ENCODE peak calls at places on chromosomes 16 and 17, in ten cellular contexts. S, M, L, R, W, Z, C, Y, J and H are unnamed samples.

GRCh38 chr17:10993126-10993525 is 155.2 kb upstream of the PIRT start:
- DNase-seq in S (no peak), M (no peak), L (no peak), R (no peak), W (no peak), Z (no peak), C (no peak), Y (no peak), J (no peak), H (no peak)

GRCh38 chr17:63786961-63787711 is 13.2 kb downstream of the DDX42 start:
- DNase-seq in S (no peak), M (no peak), L (no peak), R (no peak), W (no peak), Z (no peak), C (no peak), Y (no peak), J (no peak), H (no peak)

GRCh38 chr17:15323147-15323546 is 18.2 kb downstream of the TEKT3 start:
- DNase-seq in S (no peak), M (no peak), L (no peak), R (no peak), W (no peak), Z (no peak), C (no peak), Y (no peak), J (no peak), H (no peak)

GRCh38 chr17:27651411-27652345 is 20.7 kb downstream of the LGALS9 start:
- DNase-seq in S (peak), M (peak), L (no peak), R (peak), W (no peak), Z (no peak), C (peak), Y (peak), J (peak), H (peak)

GRCh38 chr17:14197582-14197981 is 39.1 kb downstream of the CDRT15 start:
- DNase-seq in S (peak), M (no peak), L (no peak), R (no peak), W (no peak), Z (no peak), C (no peak), Y (no peak), J (no peak), H (no peak)

GRCh38 chr16:58644765-58645487 is 15.3 kb upstream of the CNOT1 start:
- DNase-seq in S (no peak), M (no peak), L (no peak), R (no peak), W (no peak), Z (no peak), C (no peak), Y (no peak), J (no peak), H (no peak)

GRCh38 chr16:12324152-12324551 is 347.6 kb downstream of the SNX29 start:
- DNase-seq in S (no peak), M (no peak), L (no peak), R (no peak), W (no peak), Z (no peak), C (no peak), Y (no peak), J (no peak), H (no peak)

GRCh38 chr16:9596788-9597187 is 505.3 kb downstream of the HAPSTR1 start:
- DNase-seq in S (no peak), M (no peak), L (no peak), R (no peak), W (no peak), Z (no peak), C (no peak), Y (no peak), J (no peak), H (no peak)

GRCh38 chr17:65198653-65199382 is 61.6 kb downstream of the RGS9 start:
- DNase-seq in S (no peak), M (no peak), L (peak), R (peak), W (peak), Z (peak), C (no peak), Y (peak), J (no peak), H (peak)

GRCh38 chr16:55842369-55843104 is 9.6 kb upstream of the CES1 start:
- DNase-seq in S (no peak), M (no peak), L (peak), R (peak), W (no peak), Z (peak), C (no peak), Y (peak), J (no peak), H (peak)

GRCh38 chr16:2056681-2057407 is 9.1 kb downstream of the TSC2 start:
- DNase-seq in S (no peak), M (peak), L (peak), R (no peak), W (peak), Z (no peak), C (no peak), Y (peak), J (no peak), H (no peak)

GRCh38 chr17:49552070-49552751 is 23.5 kb upstream of the NXPH3 start:
- DNase-seq in S (no peak), M (no peak), L (no peak), R (no peak), W (no peak), Z (no peak), C (no peak), Y (no peak), J (no peak), H (no peak)

GRCh38 chr17:60524463-60525346 is 1.3 kb downstream of the APPBP2 start:
- DNase-seq in S (no peak), M (no peak), L (peak), R (no peak), W (no peak), Z (no peak), C (no peak), Y (peak), J (no peak), H (no peak)

GRCh38 chr16:79717324-79717848 is 116.8 kb upstream of the MAF start:
- DNase-seq in S (no peak), M (no peak), L (no peak), R (no peak), W (no peak), Z (no peak), C (no peak), Y (no peak), J (no peak), H (no peak)

GRCh38 chr16:49860593-49860992 is 4.7 kb upstream of the ZNF423 start:
- DNase-seq in S (no peak), M (no peak), L (no peak), R (no peak), W (no peak), Z (no peak), C (no peak), Y (no peak), J (no peak), H (no peak)

GRCh38 chr17:4006745-4007211 is 42.5 kb upstream of the ATP2A3 start:
- DNase-seq in S (no peak), M (no peak), L (no peak), R (no peak), W (no peak), Z (no peak), C (no peak), Y (no peak), J (peak), H (no peak)

GRCh38 chr17:57946798-57947358 is 8.3 kb downstream of the CUEDC1 start:
- DNase-seq in S (no peak), M (no peak), L (peak), R (no peak), W (no peak), Z (peak), C (no peak), Y (peak), J (peak), H (no peak)

GRCh38 chr16:13909872-13910303 is 10.1 kb upstream of the ERCC4 start:
- DNase-seq in S (no peak), M (peak), L (peak), R (no peak), W (peak), Z (no peak), C (no peak), Y (no peak), J (peak), H (no peak)

GRCh38 chr17:40180694-40181093 is 3.4 kb downstream of the RAPGEFL1 start:
- DNase-seq in S (no peak), M (no peak), L (no peak), R (no peak), W (no peak), Z (no peak), C (no peak), Y (no peak), J (no peak), H (no peak)

GRCh38 chr17:43769426-43769825 is 9.4 kb downstream of the DUSP3 start:
- DNase-seq in S (no peak), M (no peak), L (no peak), R (no peak), W (no peak), Z (no peak), C (no peak), Y (no peak), J (no peak), H (no peak)

GRCh38 chr16:68463904-68464303 is 15.6 kb upstream of the SMPD3 start:
- DNase-seq in S (no peak), M (no peak), L (no peak), R (no peak), W (no peak), Z (no peak), C (no peak), Y (no peak), J (no peak), H (no peak)

GRCh38 chr16:28531777-28532744 is 6.7 kb downstream of the NUPR1 start:
- DNase-seq in S (no peak), M (no peak), L (no peak), R (peak), W (no peak), Z (no peak), C (peak), Y (peak), J (peak), H (no peak)

GRCh38 chr16:9238346-9238745 is 146.9 kb downstream of the HAPSTR1 start:
- DNase-seq in S (no peak), M (no peak), L (no peak), R (no peak), W (no peak), Z (no peak), C (no peak), Y (no peak), J (no peak), H (no peak)

GRCh38 chr17:7579001-7579838 is at the start of gene CD68:
- DNase-seq in S (peak), M (no peak), L (peak), R (no peak), W (no peak), Z (peak), C (peak), Y (peak), J (peak), H (no peak)

GRCh38 chr16:59021751-59022150 is 287.6 kb upstream of the GOT2 start:
- DNase-seq in S (no peak), M (no peak), L (no peak), R (no peak), W (no peak), Z (peak), C (no peak), Y (no peak), J (no peak), H (no peak)

GRCh38 chr17:32206816-32207215 is 58.8 kb upstream of the RHBDL3 start:
- DNase-seq in S (no peak), M (no peak), L (no peak), R (no peak), W (no peak), Z (no peak), C (no peak), Y (no peak), J (no peak), H (no peak)

GRCh38 chr16:2715519-2715918 is 4.5 kb downstream of the PRSS27 start:
- DNase-seq in S (peak), M (peak), L (no peak), R (peak), W (peak), Z (no peak), C (peak), Y (no peak), J (peak), H (peak)